ENCODE peak calls at places on chromosomes 16 and 17, in four cellular contexts. D is CD8-positive, alpha-beta T cell; T is NCI-H1694 treated with DMSO at 0.1 percent for 48 hours; A is fibroblast of lung. Q is an unnamed sample.

GRCh38 chr16:69707920-69708683 is 18.3 kb downstream of the NQO1 start:
- DNase-seq in D (no peak), T (no peak), A (no peak), Q (no peak)

GRCh38 chr16:78503501-78504110 is 404.2 kb downstream of the WWOX start:
- DNase-seq in D (no peak), T (peak; percentile 23), A (peak; percentile 45), Q (peak; percentile 65)

GRCh38 chr17:22265807-22266206 is 573.5 kb downstream of the KCNJ18 start:
- DNase-seq in D (no peak), T (no peak), A (no peak), Q (no peak)

GRCh38 chr16:73126453-73126853 is 78.5 kb upstream of the ZFHX3 start:
- DNase-seq in D (no peak), T (no peak), A (peak; percentile 67), Q (peak; percentile 43)

GRCh38 chr17:50926523-50926922 is 60.4 kb upstream of the TOB1 start:
- DNase-seq in D (no peak), T (no peak), A (no peak), Q (no peak)

GRCh38 chr16:64051826-64052225 is 1070.0 kb downstream of the CDH11 start:
- DNase-seq in D (no peak), T (peak; percentile 22), A (peak; percentile 3), Q (peak; percentile 5)

GRCh38 chr17:50079334-50080095 is 15.6 kb upstream of the PDK2 start:
- DNase-seq in D (no peak), T (peak; percentile 68), A (no peak), Q (no peak)

GRCh38 chr17:78316867-78317816 is 42.7 kb downstream of the SOCS3 start:
- DNase-seq in D (no peak), T (no peak), A (peak; percentile 45), Q (no peak)

GRCh38 chr17:82103588-82104451 is 5.8 kb upstream of the FASN start:
- DNase-seq in D (no peak), T (no peak), A (no peak), Q (no peak)

GRCh38 chr16:66515543-66516171 is 34.3 kb downstream of the TK2 start:
- DNase-seq in D (no peak), T (no peak), A (peak; percentile 84), Q (peak; percentile 58)

GRCh38 chr17:9890124-9890523 is 14.9 kb downstream of the RCVRN start:
- DNase-seq in D (no peak), T (no peak), A (no peak), Q (no peak)

GRCh38 chr16:9528680-9529079 is 437.2 kb downstream of the HAPSTR1 start:
- DNase-seq in D (no peak), T (no peak), A (no peak), Q (no peak)